ENCODE peak calls at places on chromosome 10, in five cellular contexts. K is fibroblast of lung, D is K562, J is HepG2, Y is DND-41. W is an unnamed sample. For H3K4me1, the result is how much of the 10 kb centered on the place peaks cover.

GRCh38 chr10:16274911-16275310 is 161.9 kb upstream of the PTER start:
- DNase-seq in Y (no peak), J (no peak), K (no peak), D (no peak), W (no peak)

GRCh38 chr10:88421590-88421989 is 161.5 kb downstream of the RNLS start:
- DNase-seq in K (no peak), J (no peak), D (no peak), Y (no peak), W (no peak)

GRCh38 chr10:62726142-62726541 is 78.4 kb upstream of the ADO start:
- DNase-seq in Y (no peak), D (no peak), J (no peak), K (no peak), W (no peak)

GRCh38 chr10:43265799-43266721 is 805 bp downstream of the RASGEF1A start:
- DNase-seq in K (no peak), Y (no peak), D (no peak), J (peak), W (peak)

GRCh38 chr10:28842321-28842720 is 165.0 kb downstream of the BAMBI start:
- DNase-seq in D (no peak), K (peak), J (no peak), Y (no peak), W (no peak)

GRCh38 chr10:110498982-110499795 is 1.5 kb downstream of the DUSP5 start:
- DNase-seq in J (peak), D (peak), K (peak), Y (no peak), W (peak)

GRCh38 chr10:110147961-110148360 is 59.4 kb upstream of the MXI1 start:
- DNase-seq in J (no peak), Y (peak), D (no peak), K (no peak), W (no peak)

GRCh38 chr10:124245806-124246440 is 152.5 kb upstream of the CHST15 start:
- DNase-seq in Y (no peak), K (no peak), D (no peak), J (no peak), W (no peak)

GRCh38 chr10:35097510-35097909 is 7.4 kb upstream of the CUL2 start:
- DNase-seq in K (no peak), J (no peak), D (no peak), Y (no peak), W (no peak)

GRCh38 chr10:114174462-114175190 is 623 bp upstream of the CCDC186 start:
- DNase-seq in D (no peak), K (peak), Y (no peak), J (no peak), W (peak)

GRCh38 chr10:28676297-28676967 is 889 bp upstream of the BAMBI start:
- DNase-seq in D (peak), K (no peak), Y (no peak), J (no peak), W (no peak)

GRCh38 chr10:132459252-132460028 is 62.4 kb downstream of the PWWP2B start:
- DNase-seq in J (peak), Y (no peak), D (no peak), K (no peak), W (no peak)

GRCh38 chr10:119080521-119081259 is at the start of gene EIF3A:
- DNase-seq in J (peak), K (peak), Y (peak), D (peak), W (peak)

GRCh38 chr10:25999295-25999981 is 65.4 kb downstream of the MYO3A start:
- DNase-seq in Y (no peak), J (no peak), K (no peak), D (no peak), W (no peak)

GRCh38 chr10:4059471-4060138 is 274.6 kb upstream of the KLF6 start:
- DNase-seq in K (no peak), D (no peak), Y (peak), J (no peak), W (no peak)

GRCh38 chr10:126581648-126582046 is 88.8 kb downstream of the C10orf90 start:
- DNase-seq in D (no peak), K (no peak), J (no peak), Y (no peak), W (no peak)

GRCh38 chr10:121927361-121927840 is 430 bp downstream of the ATE1 start:
- DNase-seq in J (peak), Y (peak), K (peak), D (peak), W (peak)

GRCh38 chr10:132746386-132746785 is 39.6 kb downstream of the NKX6-2 start:
- DNase-seq in D (no peak), Y (no peak), K (no peak), J (no peak), W (no peak)

DNA sequence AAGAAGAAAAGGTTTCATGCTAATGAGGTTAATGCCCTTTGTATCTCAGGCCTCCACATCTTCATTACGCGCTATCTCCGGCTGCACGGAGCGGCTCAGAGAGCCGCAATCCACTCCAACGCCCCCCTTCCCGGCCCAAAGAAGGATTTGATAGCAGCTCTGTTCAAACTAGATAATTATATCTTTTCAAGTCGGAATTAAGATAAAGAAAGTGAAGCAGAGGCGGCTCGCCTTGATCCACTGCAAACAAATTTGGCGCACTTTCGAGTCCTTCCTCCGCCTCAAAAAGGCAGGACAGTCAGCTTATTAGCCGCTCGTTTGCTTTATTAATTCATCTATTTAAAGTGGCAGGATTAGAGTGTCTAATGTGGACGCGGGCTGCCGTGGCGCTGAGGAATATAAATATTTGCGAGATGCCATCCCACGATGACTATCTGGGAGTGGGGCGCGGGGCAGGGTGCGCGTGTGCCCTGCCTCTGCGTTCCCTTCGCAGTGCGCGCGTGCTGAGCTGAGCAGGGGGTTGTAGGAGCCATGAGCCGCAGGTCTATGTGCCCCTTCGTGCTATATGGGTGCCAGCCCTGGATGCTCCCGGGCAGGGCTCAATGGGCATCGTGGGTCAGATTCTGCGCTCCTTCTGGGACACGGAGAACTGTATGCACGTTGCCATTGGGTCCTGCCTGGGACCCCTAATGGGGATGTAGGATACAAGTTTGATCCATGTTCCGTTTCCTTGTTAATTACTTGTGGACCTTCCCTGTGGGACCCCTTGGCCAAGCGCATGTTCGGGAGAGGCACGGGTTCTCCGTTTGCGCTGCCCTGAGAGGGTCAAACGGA is 9.0 kb downstream of the EMX2 start:
- DNase-seq in Y (no peak), K (no peak), D (peak), J (no peak), W (no peak)
- TF ChIP-seq EZH2 in Y (no peak), K (no peak), D (no peak), J (no peak), W (no peak)

GRCh38 chr10:49281461-49281860 is 17.5 kb upstream of the C10orf71 start:
- DNase-seq in J (no peak), Y (no peak), K (no peak), D (peak), W (no peak)
- TF ChIP-seq CTCF in J (peak), Y (peak), K (no peak), D (peak), W (peak)

DNA sequence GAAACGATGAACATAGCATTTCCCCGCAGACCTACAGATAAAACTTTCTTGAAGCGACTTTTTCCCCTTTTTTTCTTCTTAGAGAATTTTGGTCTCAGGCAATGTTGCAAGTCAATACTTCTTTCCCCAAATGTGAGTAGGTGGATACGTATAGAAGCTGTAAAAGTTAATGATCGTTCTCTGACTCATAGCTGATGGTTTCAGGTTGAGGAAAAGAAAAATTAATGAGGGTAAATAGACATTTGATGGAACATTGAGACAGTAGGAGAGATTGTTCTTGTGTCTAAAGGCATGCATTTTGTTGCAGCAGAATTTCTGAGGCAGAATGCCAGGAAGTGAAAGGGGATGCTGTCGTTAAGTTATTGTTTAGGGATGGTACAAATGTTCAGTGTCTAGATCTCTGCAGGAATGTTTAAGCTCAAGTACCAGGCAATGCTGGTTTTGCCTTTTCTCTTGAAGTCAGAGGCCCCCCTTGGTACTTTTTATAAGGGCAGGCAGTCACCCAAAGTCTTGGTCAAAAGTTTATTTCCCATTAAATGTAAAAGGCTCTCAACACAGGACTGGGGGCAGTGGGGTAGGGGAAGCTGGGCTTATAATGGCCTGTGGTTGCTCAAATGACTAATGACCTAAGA is 9.3 kb downstream of the TCF7L2 start:
- DNase-seq in J (no peak), Y (no peak), D (no peak), K (no peak), W (no peak)
- H3K4me1 ChIP-seq in J (half or more), Y (under half), D (under half), K (under half), W (under half)

DNA sequence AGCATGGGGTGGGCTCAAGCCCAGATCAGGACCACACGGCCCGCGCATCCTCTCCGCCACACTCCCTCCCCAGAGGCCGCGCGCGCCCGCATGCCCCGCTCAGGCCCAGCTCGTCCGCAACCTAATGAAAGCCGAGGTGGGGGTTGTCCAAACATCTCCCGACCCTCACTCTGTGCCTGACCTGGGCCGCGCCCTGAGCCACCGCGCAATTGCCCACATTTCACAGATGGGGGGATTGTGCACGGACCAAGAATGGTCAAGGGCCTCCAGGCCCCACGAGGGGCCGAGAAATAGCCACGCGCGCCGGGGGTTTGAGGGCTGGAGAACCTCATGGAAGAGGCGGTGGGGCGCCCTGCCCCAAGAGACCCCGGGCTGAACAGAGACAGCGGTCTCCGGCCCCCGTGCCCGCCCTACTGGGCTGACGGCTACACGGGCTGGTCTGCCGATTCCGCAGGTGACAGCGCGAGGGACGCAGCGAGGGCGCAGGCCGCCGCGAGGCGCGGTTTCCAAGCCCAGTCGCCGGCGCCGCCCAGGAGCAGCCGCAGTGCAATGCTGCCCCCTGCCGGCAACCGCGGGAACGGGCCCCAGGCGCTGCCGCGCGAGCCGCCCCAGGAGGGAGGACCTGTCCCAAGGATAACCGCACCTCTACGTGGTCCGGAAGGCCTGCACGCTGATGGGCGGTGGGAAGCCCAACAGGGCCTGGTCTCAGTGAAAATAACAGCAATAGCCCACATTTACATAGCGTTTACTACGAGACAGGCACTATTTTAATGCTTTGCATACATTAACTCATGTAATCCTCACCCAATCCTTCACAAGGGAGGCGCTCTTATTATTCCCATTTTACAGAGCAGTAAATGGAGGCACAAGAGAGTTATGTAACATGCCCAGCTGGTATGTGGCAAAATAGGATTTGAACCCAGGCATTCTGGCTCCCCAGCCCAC is 10.5 kb upstream of the GRID1 start:
- DNase-seq in D (peak), Y (peak), J (peak), K (peak), W (no peak)
- TF ChIP-seq EZH2 in D (no peak), Y (no peak), J (no peak), K (no peak), W (no peak)